ENCODE peak calls at places on chromosome 4, in nine cellular contexts. A is neural progenitor cell, E is stomach, V is lung, G is mammary epithelial cell, J is Peyer's patch, U is kidney epithelial cell, W is left ventricle myocardium inferior, T is tibial artery. I is an unnamed sample. For H3K27me3 and H3K36me3, the result is how much of the 10 kb centered on the place peaks cover.

GRCh38 chr4:185920691-185921260 is 108.8 kb upstream of the SORBS2 start:
- DNase-seq in V (no peak), E (no peak), U (no peak), T (no peak), G (no peak), W (no peak), J (no peak), A (no peak), I (no peak)

GRCh38 chr4:112332398-112332797 is 35.2 kb downstream of the ALPK1 start:
- DNase-seq in E (no peak), U (no peak), J (no peak), G (no peak), T (no peak), V (no peak), A (no peak), W (no peak), I (no peak)

GRCh38 chr4:16443504-16444088 is 217.3 kb upstream of the TAPT1 start:
- DNase-seq in T (no peak), E (no peak), J (no peak), W (no peak), G (peak), A (peak), U (no peak), V (no peak), I (no peak)

GRCh38 chr4:157804169-157804543 is 368.7 kb downstream of the GASK1B start:
- DNase-seq in V (no peak), J (no peak), W (no peak), A (no peak), T (no peak), G (no peak), U (no peak), E (no peak), I (no peak)

GRCh38 chr4:8506006-8506372 is 65.4 kb downstream of the TRMT44 start:
- DNase-seq in U (no peak), J (no peak), G (no peak), T (no peak), E (no peak), A (no peak), V (no peak), W (no peak), I (no peak)

GRCh38 chr4:156931267-156931666 is 40.3 kb downstream of the PDGFC start:
- DNase-seq in V (no peak), G (peak), W (no peak), E (no peak), T (no peak), J (no peak), A (no peak), U (peak), I (peak)

GRCh38 chr4:72326692-72327632 is 242.1 kb downstream of the ADAMTS3 start:
- DNase-seq in U (no peak), V (no peak), J (no peak), G (no peak), A (peak), T (no peak), W (no peak), E (no peak), I (no peak)

GRCh38 chr4:165873298-165874071 is 448 bp downstream of the TLL1 start:
- DNase-seq in W (peak), G (peak), J (peak), T (no peak), E (peak), U (no peak), A (peak), V (no peak), I (peak)

GRCh38 chr4:40289366-40290188 is 45.6 kb upstream of the CHRNA9 start:
- DNase-seq in U (no peak), T (no peak), E (no peak), W (no peak), V (no peak), G (no peak), J (no peak), A (no peak), I (no peak)

GRCh38 chr4:44121210-44121609 is 327.4 kb downstream of the KCTD8 start:
- DNase-seq in J (no peak), V (no peak), E (no peak), T (no peak), W (no peak), U (no peak), A (no peak), G (peak), I (no peak)

GRCh38 chr4:169407217-169407845 is 136.6 kb upstream of the SH3RF1 start:
- DNase-seq in A (no peak), E (no peak), U (no peak), W (no peak), V (no peak), G (no peak), T (no peak), J (no peak), I (no peak)

GRCh38 chr4:14054391-14054790 is 426.9 kb upstream of the BOD1L1 start:
- DNase-seq in E (no peak), A (no peak), V (no peak), U (no peak), T (no peak), G (no peak), W (no peak), J (no peak), I (no peak)

GRCh38 chr4:128916832-128917231 is 107.3 kb downstream of the JADE1 start:
- DNase-seq in W (no peak), J (peak), U (no peak), E (no peak), T (peak), G (no peak), V (peak), A (no peak), I (no peak)

GRCh38 chr4:53015681-53016080 is 153.6 kb downstream of the RASL11B start:
- DNase-seq in T (peak), V (no peak), E (no peak), G (no peak), U (no peak), A (peak), J (no peak), W (no peak), I (peak)

GRCh38 chr4:169024762-169025161 is 14.7 kb upstream of the CBR4 start:
- DNase-seq in T (no peak), G (peak), U (no peak), E (no peak), A (peak), J (no peak), V (no peak), W (no peak), I (no peak)

GRCh38 chr4:147772459-147772969 is 40.6 kb downstream of the ARHGAP10 start:
- DNase-seq in V (no peak), G (peak), J (no peak), E (no peak), A (no peak), T (no peak), W (no peak), U (no peak), I (peak)

GRCh38 chr4:124705393-124705792 is 7.1 kb downstream of the ANKRD50 start:
- DNase-seq in E (no peak), U (no peak), W (no peak), G (no peak), A (no peak), V (no peak), T (no peak), J (no peak), I (no peak)

GRCh38 chr4:102537280-102537679 is 36.1 kb downstream of the NFKB1 start:
- DNase-seq in J (no peak), U (no peak), V (no peak), A (no peak), W (no peak), T (no peak), E (no peak), G (peak), I (no peak)

GRCh38 chr4:128287159-128287870 is at the start of gene PGRMC2:
- DNase-seq in T (no peak), J (peak), V (peak), E (no peak), A (no peak), G (no peak), W (no peak), U (no peak), I (peak)

GRCh38 chr4:165175879-165176278 is 31.5 kb upstream of the KLHL2 start:
- DNase-seq in A (no peak), E (no peak), J (no peak), U (no peak), G (no peak), W (no peak), V (no peak), T (no peak), I (no peak)

GRCh38 chr4:11198516-11199305 is 230.0 kb downstream of the HS3ST1 start:
- DNase-seq in G (no peak), A (no peak), V (no peak), T (no peak), W (no peak), E (no peak), U (no peak), J (no peak), I (no peak)

GRCh38 chr4:783133-783541 is 42.8 kb downstream of the CPLX1 start:
- DNase-seq in A (no peak), W (no peak), V (no peak), E (no peak), U (no peak), J (peak), T (no peak), G (no peak), I (no peak)

GRCh38 chr4:175456131-175456530 is 355.9 kb downstream of the GPM6A start:
- DNase-seq in U (peak), G (peak), A (no peak), E (no peak), W (no peak), T (no peak), V (no peak), J (no peak), I (no peak)

GRCh38 chr4:124640037-124640730 is 72.3 kb downstream of the ANKRD50 start:
- DNase-seq in E (peak), W (no peak), J (no peak), V (no peak), G (peak), T (no peak), U (peak), A (no peak), I (peak)

GRCh38 chr4:31051151-31051550 is 331.0 kb downstream of the PCDH7 start:
- DNase-seq in E (no peak), U (no peak), W (no peak), A (no peak), J (no peak), V (no peak), T (no peak), G (no peak), I (no peak)

GRCh38 chr4:177562859-177563258 is 120.6 kb upstream of the AGA start:
- DNase-seq in G (peak), V (no peak), A (no peak), U (no peak), T (no peak), J (no peak), W (no peak), E (no peak), I (no peak)

GRCh38 chr4:36394352-36394903 is 113.0 kb downstream of the DTHD1 start:
- DNase-seq in G (no peak), U (no peak), J (no peak), T (no peak), A (no peak), E (no peak), W (no peak), V (no peak), I (no peak)

GRCh38 chr4:6330384-6330767 is 60.7 kb downstream of the WFS1 start:
- DNase-seq in G (no peak), J (no peak), U (no peak), W (no peak), A (no peak), T (no peak), E (no peak), V (no peak), I (no peak)

GRCh38 chr4:112245383-112245782 is 13.8 kb downstream of the AP1AR start:
- DNase-seq in T (no peak), E (no peak), W (no peak), V (no peak), A (no peak), G (no peak), J (no peak), U (no peak), I (no peak)

GRCh38 chr4:182189107-182189878 is 53.9 kb upstream of the TENM3 start:
- DNase-seq in A (no peak), E (no peak), V (no peak), T (no peak), J (no peak), G (peak), U (peak), W (no peak), I (peak)

GRCh38 chr4:30938956-30939528 is 218.9 kb downstream of the PCDH7 start:
- DNase-seq in U (no peak), A (no peak), E (no peak), V (no peak), W (no peak), T (no peak), J (no peak), G (peak), I (no peak)

GRCh38 chr4:166195101-166195500 is 322.1 kb downstream of the TLL1 start:
- DNase-seq in J (no peak), W (no peak), A (no peak), U (no peak), T (no peak), E (no peak), V (no peak), G (peak), I (no peak)

GRCh38 chr4:51942108-51942832 is 77.9 kb downstream of the LRRC66 start:
- DNase-seq in U (no peak), A (no peak), E (no peak), J (no peak), T (no peak), W (no peak), V (no peak), G (no peak), I (peak)

GRCh38 chr4:111991163-111991562 is 154.1 kb upstream of the FAM241A start:
- DNase-seq in V (no peak), U (no peak), J (no peak), W (no peak), A (no peak), T (no peak), G (no peak), E (no peak), I (no peak)

GRCh38 chr4:25563071-25563564 is 92.5 kb upstream of the SLC34A2 start:
- DNase-seq in U (no peak), A (peak), J (no peak), G (no peak), W (no peak), T (no peak), E (no peak), V (peak), I (peak)

GRCh38 chr4:26208237-26208985 is 112.4 kb upstream of the RBPJ start:
- DNase-seq in T (no peak), E (no peak), W (no peak), U (no peak), A (no peak), J (no peak), V (no peak), G (no peak), I (no peak)

GRCh38 chr4:2244947-2245786 is 3.2 kb upstream of the HAUS3 start:
- DNase-seq in J (no peak), U (no peak), A (no peak), G (no peak), T (no peak), W (peak), V (no peak), E (no peak), I (no peak)

GRCh38 chr4:153269223-153269990 is 65.2 kb downstream of the TRIM2 start:
- DNase-seq in T (no peak), E (no peak), U (no peak), J (no peak), A (no peak), G (no peak), W (no peak), V (no peak), I (no peak)

GRCh38 chr4:146957252-146957651 is 11.6 kb upstream of the TTC29 start:
- DNase-seq in W (no peak), J (no peak), E (no peak), U (peak), V (no peak), A (no peak), G (peak), T (no peak), I (peak)

DNA sequence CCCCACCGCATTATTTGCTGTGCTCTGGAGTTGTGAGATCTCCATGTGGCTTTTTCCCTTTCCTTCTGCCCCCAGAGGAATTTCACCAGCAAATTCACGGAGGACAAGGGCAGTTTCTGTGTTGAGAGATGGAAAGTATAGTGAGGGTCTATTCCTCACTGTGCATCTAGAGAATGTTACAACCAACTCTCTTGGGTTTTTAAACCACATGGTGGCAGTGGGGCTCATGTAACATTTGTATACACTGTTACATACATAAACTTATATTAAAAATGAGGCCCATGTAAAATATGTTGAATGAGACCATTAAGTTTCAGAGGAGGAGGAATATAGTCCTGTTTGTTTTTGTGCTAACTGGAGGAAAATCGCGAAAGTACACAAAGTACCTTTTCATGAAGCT is 914 bp upstream of the PRKG2 start:
- DNase-seq in E (no peak), T (no peak), U (no peak), V (no peak), A (no peak), W (no peak), J (no peak), G (no peak), I (no peak)
- H3K4me3 ChIP-seq in E (no peak), T (no peak), U (no peak), V (no peak), A (peak), W (no peak), J (no peak), G (no peak), I (no peak)

DNA sequence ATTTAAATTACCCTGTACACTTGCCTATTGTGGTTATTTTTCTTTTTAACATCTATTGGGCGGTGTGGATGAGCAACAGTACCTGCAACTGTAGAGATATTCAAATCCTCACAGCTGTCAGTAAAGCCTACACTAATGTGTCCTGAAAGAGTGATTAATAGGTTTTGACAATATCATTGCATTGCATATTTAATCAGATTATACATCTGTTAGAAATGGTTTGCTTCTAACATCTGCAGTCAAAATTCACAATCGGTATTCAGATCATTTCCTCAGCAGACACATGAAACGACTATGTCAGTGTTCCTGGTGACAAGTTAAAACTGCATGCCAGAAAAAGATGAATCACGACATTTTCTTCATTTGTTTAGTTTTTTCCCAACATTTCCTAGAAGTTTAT is 254.6 kb upstream of the EPHA5 start:
- DNase-seq in G (no peak), U (no peak), W (no peak), E (no peak), J (no peak), V (no peak), A (no peak), T (no peak), I (no peak)
- H3K27me3 ChIP-seq in G (under half), U (under half), W (under half), E (under half), J (under half), V (under half), A (under half), T (under half), I (under half)

GRCh38 chr4:120685756-120686278 is 236.7 kb downstream of the PRDM5 start:
- DNase-seq in W (no peak), U (no peak), V (no peak), G (no peak), E (no peak), J (no peak), A (no peak), T (no peak), I (no peak)
- H3K36me3 ChIP-seq in W (under half), U (under half), V (under half), G (under half), E (under half), J (under half), A (under half), T (under half), I (under half)

DNA sequence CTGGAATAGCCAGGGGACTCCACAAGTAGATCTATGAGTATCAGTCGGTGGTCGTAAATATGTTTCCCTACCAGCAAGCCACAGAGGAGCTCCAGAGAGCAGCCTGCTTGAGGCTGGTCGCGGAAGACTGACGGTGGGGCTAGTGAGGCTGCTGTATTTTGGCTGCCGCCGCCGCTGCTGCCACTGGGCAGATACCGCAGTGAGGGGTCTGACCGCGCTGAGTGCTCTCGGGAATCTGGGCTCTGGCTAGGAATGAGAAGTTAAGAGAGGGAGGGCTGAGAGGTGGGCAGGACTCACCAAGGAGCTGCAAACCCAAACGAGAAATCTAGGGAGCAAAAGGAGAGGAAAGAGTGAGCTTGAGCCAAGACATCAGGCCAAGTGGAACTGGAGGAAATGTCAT is at the start of gene EXOC1L:
- DNase-seq in J (no peak), A (peak), U (no peak), G (no peak), W (peak), V (no peak), T (no peak), E (no peak), I (peak)
- H3K4me3 ChIP-seq in J (no peak), A (peak), U (peak), G (peak), W (peak), V (no peak), T (peak), E (peak), I (peak)

GRCh38 chr4:78396613-78397291 is 154.8 kb upstream of the ANXA3 start:
- DNase-seq in J (no peak), T (no peak), G (no peak), W (no peak), U (no peak), A (no peak), V (no peak), E (no peak), I (no peak)

GRCh38 chr4:78395642-78396041 is 155.9 kb upstream of the ANXA3 start:
- DNase-seq in J (no peak), W (no peak), A (no peak), U (no peak), V (no peak), G (no peak), E (no peak), T (no peak), I (no peak)

DNA sequence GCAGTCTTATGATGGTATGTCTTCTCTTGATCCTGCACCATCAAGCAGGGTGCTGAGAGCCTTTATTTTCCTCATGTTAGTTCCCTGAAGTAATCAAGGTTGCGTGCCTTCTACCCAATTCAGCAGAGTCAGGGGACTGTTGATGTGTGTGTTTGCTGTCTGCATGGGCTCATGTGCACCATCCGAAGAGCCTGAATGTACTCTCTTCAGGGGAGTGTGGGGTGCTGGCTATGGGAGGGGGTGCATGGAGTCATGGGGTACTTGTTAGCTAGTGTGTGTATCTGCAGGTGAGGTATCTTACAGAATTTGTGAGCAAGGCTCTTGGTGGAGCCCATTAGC is 154.3 kb upstream of the ANXA3 start:
- DNase-seq in E (no peak), J (no peak), U (no peak), V (no peak), A (no peak), T (no peak), G (no peak), W (no peak), I (no peak)
- H3K27me3 ChIP-seq in E (under half), J (under half), U (under half), V (under half), A (under half), T (under half), G (under half), W (under half), I (under half)

DNA sequence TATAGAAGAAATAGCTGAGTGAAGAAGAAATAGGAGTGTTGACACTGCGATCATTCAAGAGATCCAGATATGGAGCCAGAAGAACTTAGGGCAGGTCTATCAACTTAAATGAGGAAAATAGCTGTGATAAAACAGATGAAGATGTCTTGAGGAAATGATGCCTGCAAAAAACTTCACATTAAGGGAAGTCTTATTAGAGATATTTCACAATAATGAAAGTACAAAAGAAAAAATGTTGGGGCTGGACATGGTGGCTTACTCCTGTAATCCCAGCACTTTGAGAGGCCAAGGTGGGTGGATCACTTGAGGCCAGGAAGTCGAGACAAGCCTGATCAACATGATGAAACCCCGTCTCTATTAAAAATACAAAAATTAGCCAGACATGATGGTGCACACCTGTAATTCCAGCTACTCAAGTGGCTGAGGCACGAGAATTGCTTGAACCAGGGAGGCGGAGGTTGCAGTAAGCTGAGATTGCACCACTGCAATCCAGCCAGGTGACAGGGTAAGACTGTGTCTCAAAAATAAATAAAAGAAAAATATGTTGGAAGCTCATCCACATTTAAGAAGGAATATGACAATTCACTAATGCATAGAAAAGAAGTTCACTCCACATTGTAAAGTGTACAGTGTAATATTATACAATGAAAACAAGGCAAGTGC is 56.3 kb downstream of the PKD2 start:
- DNase-seq in T (no peak), G (no peak), U (no peak), E (no peak), W (no peak), J (no peak), A (no peak), V (no peak), I (no peak)
- H3K36me3 ChIP-seq in T (half or more), G (under half), U (under half), E (half or more), W (half or more), J (under half), A (under half), V (under half), I (under half)

I was measured in MG63.